ENCODE peak calls at places on chromosomes 13 and 19, in nine cellular contexts. Z, D, H, L, M, W, G, I and V are unnamed samples.

GRCh38 chr13:73451120-73452029 is 392.6 kb downstream of the KLF5 start:
- DNase-seq in Z (no peak), D (no peak), H (no peak), L (no peak), M (no peak), W (no peak), G (peak; percentile 86), I (no peak), V (no peak)

GRCh38 chr13:24854311-24854710 is 90.3 kb downstream of the RNF17 start:
- DNase-seq in Z (no peak), D (no peak), H (no peak), L (no peak), M (no peak), W (no peak), G (no peak), I (no peak), V (no peak)

GRCh38 chr13:42615691-42616090 is 41.7 kb downstream of the TNFSF11 start:
- DNase-seq in Z (no peak), D (no peak), H (no peak), L (no peak), M (no peak), W (no peak), G (peak; percentile 25), I (no peak), V (no peak)

GRCh38 chr13:47033216-47033615 is 136.4 kb upstream of the HTR2A start:
- DNase-seq in Z (no peak), D (no peak), H (no peak), L (no peak), M (no peak), W (no peak), G (peak; percentile 57), I (no peak), V (no peak)

GRCh38 chr19:35994868-35995654 is at the start of gene SDHAF1:
- DNase-seq in Z (peak; percentile 90), D (peak; percentile 100), H (peak; percentile 97), L (peak; percentile 98), M (peak; percentile 98), W (peak; percentile 98), G (peak; percentile 89), I (peak; percentile 90), V (peak; percentile 87)

GRCh38 chr13:96544965-96545364 is 449.3 kb downstream of the OXGR1 start:
- DNase-seq in Z (no peak), D (no peak), H (no peak), L (no peak), M (no peak), W (no peak), G (peak; percentile 12), I (no peak), V (no peak)

GRCh38 chr13:36030670-36031331 is 100.4 kb downstream of the DCLK1 start:
- DNase-seq in Z (no peak), D (no peak), H (peak; percentile 28), L (no peak), M (peak; percentile 38), W (no peak), G (peak; percentile 39), I (no peak), V (no peak)

GRCh38 chr13:44758595-44759221 is 182.6 kb upstream of the TSC22D1 start:
- DNase-seq in Z (no peak), D (no peak), H (no peak), L (no peak), M (no peak), W (no peak), G (peak; percentile 88), I (no peak), V (peak; percentile 78)

GRCh38 chr19:46744005-46744691 is 1.7 kb upstream of the FKRP start:
- DNase-seq in Z (no peak), D (no peak), H (no peak), L (no peak), M (no peak), W (no peak), G (no peak), I (no peak), V (no peak)

GRCh38 chr19:24166055-24166454 is 79.1 kb downstream of the ZNF254 start:
- DNase-seq in Z (no peak), D (no peak), H (no peak), L (no peak), M (no peak), W (no peak), G (no peak), I (no peak), V (no peak)

GRCh38 chr13:111322916-111323331 is 2.5 kb downstream of the TEX29 start:
- DNase-seq in Z (no peak), D (no peak), H (no peak), L (no peak), M (no peak), W (no peak), G (no peak), I (no peak), V (no peak)

DNA sequence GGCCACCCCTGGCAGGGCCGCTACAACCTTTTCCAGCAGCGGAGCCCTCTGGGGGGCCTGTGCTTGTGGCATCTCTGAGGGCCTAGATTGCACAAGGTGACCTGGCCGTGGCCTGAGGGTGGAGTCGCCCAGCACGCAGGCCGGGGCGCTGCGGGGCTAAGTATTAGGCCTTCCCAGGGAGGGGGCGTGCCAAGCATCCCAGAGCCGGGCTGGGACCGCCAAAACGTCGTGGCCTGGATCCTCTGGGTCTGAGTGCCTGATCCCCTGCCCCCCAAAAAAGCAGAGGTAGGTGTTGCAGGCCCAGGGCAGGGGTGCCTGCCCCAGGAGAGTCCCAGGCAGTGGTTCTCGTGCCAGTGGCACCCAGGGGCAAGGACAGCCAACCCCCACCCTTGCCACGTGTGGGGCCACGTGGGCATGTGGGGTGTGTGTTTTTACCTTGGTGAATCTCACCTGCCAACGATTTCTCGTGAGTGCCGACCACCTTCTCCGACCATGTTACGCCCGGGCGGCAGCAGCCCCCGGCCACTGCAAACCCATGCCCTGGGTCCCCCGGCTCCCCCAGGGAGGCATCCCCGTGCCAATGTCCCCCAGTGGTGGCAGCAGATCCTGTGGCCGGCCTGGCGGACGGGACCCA is 12.6 kb upstream of the GNA15 start:
- DNase-seq in Z (no peak), D (no peak), H (no peak), L (peak; percentile 19), M (no peak), W (no peak), G (no peak), I (no peak), V (no peak)
- H3K4me3 ChIP-seq in Z (no peak overlapping the region), D (no peak overlapping the region), H (no peak overlapping the region), L (no peak overlapping the region), M (no peak overlapping the region), W (no peak overlapping the region), G (no peak overlapping the region), I (no peak overlapping the region), V (no peak overlapping the region)

DNA sequence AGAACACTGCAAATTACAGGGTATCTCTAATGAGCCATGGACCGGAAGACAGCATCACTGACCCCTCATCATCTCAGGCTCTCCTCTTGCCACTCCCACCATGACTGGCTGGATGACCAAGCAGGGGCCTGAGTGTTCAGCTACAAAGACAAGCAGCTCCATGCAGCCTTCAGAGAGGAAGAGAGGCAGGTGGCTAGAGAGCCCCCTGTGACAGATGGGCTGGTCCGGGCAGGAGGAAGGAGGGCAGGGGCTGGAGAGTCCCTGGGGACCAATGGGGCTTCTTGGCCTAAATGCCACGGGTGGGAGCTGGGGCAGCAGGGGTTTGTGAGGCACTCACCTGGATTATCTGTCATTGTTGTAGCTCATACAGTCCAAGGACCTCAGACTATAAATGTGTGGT is 12.8 kb upstream of the RASA3 start:
- DNase-seq in Z (no peak), D (no peak), H (no peak), L (no peak), M (peak; percentile 15), W (no peak), G (no peak), I (no peak), V (no peak)
- H3K4me1 ChIP-seq in Z (peaks cover 92% of the 10 kb centered on the region), D (peaks cover 7% of the 10 kb centered on the region), H (no peaks in the 10 kb centered on the region), L (peaks cover 9% of the 10 kb centered on the region), M (no peaks in the 10 kb centered on the region), W (no peaks in the 10 kb centered on the region), G (no peaks in the 10 kb centered on the region), I (peaks cover 98% of the 10 kb centered on the region), V (no peaks in the 10 kb centered on the region)

DNA sequence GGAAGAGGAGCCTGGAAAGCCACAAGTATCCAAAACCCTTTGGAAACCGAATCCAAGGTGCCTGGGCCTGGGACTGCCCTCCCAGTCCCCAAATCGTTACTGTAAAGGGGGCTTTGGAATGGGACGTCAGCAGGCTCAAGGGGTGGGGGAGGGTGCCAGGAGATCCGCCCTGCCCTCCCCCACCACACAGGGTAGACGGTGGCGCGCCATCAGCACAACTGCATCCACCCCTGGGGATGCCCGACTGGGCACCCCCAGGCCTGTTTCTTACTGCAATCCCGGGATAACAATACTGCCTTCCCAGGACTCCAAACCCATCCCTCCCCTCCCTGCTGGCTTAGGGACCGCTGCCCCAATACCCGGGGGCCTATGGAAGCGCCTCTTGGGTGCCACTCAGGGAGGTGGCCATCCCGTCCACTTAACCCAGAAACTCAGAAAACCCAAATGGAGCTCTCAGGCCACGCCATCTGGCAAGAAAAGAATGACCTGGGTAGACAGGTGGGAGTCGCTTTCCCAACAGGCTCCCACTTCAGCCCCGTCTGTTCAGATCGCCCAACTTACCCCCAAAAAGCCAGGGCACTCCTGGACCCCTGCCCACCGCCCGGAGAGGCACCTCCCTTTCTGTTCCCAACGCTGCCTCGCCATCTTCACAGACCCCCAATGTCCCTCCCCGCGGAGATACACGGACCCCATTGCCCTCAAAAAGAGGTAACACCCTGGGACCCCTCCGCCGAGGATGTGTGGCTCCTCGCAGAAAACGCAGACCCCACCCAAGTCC is 2.4 kb downstream of the KLF16 start:
- DNase-seq in Z (no peak), D (no peak), H (no peak), L (no peak), M (no peak), W (no peak), G (no peak), I (no peak), V (no peak)
- H3K4me3 ChIP-seq in Z (peak overlapping the region; percentile 77), D (peak overlapping the region; percentile 68), H (peak overlapping the region; percentile 43), L (no peak overlapping the region), M (peak overlapping the region; percentile 56), W (peak overlapping the region; percentile 93), G (peak overlapping the region; percentile 94), I (no peak overlapping the region), V (no peak overlapping the region)

GRCh38 chr13:40677064-40677463 is 10.6 kb upstream of the FOXO1 start:
- DNase-seq in Z (no peak), D (no peak), H (no peak), L (no peak), M (no peak), W (no peak), G (no peak), I (no peak), V (no peak)

GRCh38 chr13:40672310-40673060 is 6.0 kb upstream of the FOXO1 start:
- DNase-seq in Z (no peak), D (peak; percentile 43), H (no peak), L (no peak), M (no peak), W (peak; percentile 85), G (peak; percentile 88), I (no peak), V (peak; percentile 47)

GRCh38 chr13:40673414-40673813 is 7.0 kb upstream of the FOXO1 start:
- DNase-seq in Z (no peak), D (no peak), H (no peak), L (no peak), M (no peak), W (no peak), G (no peak), I (no peak), V (no peak)

GRCh38 chr13:40673061-40673397 is 6.6 kb upstream of the FOXO1 start:
- DNase-seq in Z (no peak), D (no peak), H (no peak), L (no peak), M (no peak), W (no peak), G (peak; percentile 30), I (no peak), V (no peak)

DNA sequence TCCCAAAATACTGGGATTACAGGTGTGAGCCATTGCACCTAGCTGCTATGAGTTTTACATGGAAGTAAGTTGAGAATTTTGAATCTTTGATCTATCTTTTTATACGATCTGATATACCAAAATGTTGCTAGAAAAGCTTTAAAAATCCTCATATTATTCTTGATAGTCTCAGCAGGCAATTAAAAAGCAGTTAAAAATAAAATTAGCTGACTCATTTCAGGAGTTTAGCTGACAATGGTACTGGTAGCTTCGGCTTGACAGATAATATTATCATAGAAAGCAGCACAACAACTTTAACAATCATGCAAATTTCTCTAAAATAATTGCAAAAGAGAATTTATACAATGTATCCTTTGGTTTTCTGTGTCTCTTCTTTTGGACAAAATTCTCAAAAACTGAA is 9.6 kb upstream of the FOXO1 start:
- DNase-seq in Z (no peak), D (no peak), H (no peak), L (no peak), M (no peak), W (no peak), G (no peak), I (no peak), V (no peak)
- H3K4me1 ChIP-seq in Z (no peaks in the 10 kb centered on the region), D (peaks cover 16% of the 10 kb centered on the region), H (peaks cover 4% of the 10 kb centered on the region), L (peaks cover 19% of the 10 kb centered on the region), M (peaks cover under 1% of the 10 kb centered on the region), W (peaks cover 43% of the 10 kb centered on the region), G (peaks cover 19% of the 10 kb centered on the region), I (peaks cover 14% of the 10 kb centered on the region), V (peaks cover 19% of the 10 kb centered on the region)